ENCODE peak calls at places on chromosome 13, in seven cellular contexts. J, N, V, W, K, Y and T are unnamed samples. For H3K9me3 and H3K4me1, the result is how much of the 10 kb centered on the place peaks cover.

GRCh38 chr13:34502621-34503020 is 439.4 kb upstream of the NBEA start:
- DNase-seq in J (no peak), N (no peak), V (no peak), W (no peak), K (no peak), Y (no peak), T (no peak)

GRCh38 chr13:20326276-20326675 is 94.2 kb upstream of the GJB6 start:
- DNase-seq in J (no peak), N (no peak), V (no peak), W (no peak), K (no peak), Y (no peak), T (no peak)

GRCh38 chr13:98478134-98479129 is 98.5 kb downstream of the STK24 start:
- DNase-seq in J (peak), N (no peak), V (no peak), W (peak), K (peak), Y (peak), T (no peak)

GRCh38 chr13:113220877-113221276 is 11.5 kb downstream of the CUL4A start:
- DNase-seq in J (no peak), N (no peak), V (no peak), W (peak), K (peak), Y (no peak), T (peak)

GRCh38 chr13:41064493-41064892 is 3.2 kb downstream of the WBP4 start:
- DNase-seq in J (peak), N (no peak), V (no peak), W (no peak), K (peak), Y (no peak), T (peak)

GRCh38 chr13:63842102-63842501 is 2426.5 kb upstream of the PCDH20 start:
- DNase-seq in J (no peak), N (peak), V (no peak), W (no peak), K (no peak), Y (no peak), T (no peak)

GRCh38 chr13:67231481-67231940 is 1.4 kb upstream of the PCDH9 start:
- DNase-seq in J (no peak), N (no peak), V (no peak), W (peak), K (peak), Y (no peak), T (peak)

GRCh38 chr13:75469087-75469486 is 12.9 kb downstream of the TBC1D4 start:
- DNase-seq in J (no peak), N (no peak), V (no peak), W (peak), K (no peak), Y (no peak), T (no peak)

GRCh38 chr13:92842145-92842544 is 384.5 kb upstream of the GPC6 start:
- DNase-seq in J (peak), N (no peak), V (no peak), W (no peak), K (peak), Y (no peak), T (peak)

GRCh38 chr13:23472189-23472588 is 38.7 kb upstream of the SACS start:
- DNase-seq in J (no peak), N (no peak), V (no peak), W (no peak), K (no peak), Y (no peak), T (no peak)
- H3K9me3 ChIP-seq in J (under half), N (under half), V (under half), W (under half), K (under half), Y (under half), T (under half)

GRCh38 chr13:46659413-46660065 is 106.6 kb downstream of the LRCH1 start:
- DNase-seq in J (no peak), N (no peak), V (peak), W (no peak), K (no peak), Y (no peak), T (no peak)

GRCh38 chr13:46662690-46663089 is 109.7 kb downstream of the LRCH1 start:
- DNase-seq in J (no peak), N (no peak), V (no peak), W (no peak), K (no peak), Y (no peak), T (no peak)

GRCh38 chr13:46663216-46663615 is 110.2 kb downstream of the LRCH1 start:
- DNase-seq in J (peak), N (no peak), V (no peak), W (no peak), K (no peak), Y (no peak), T (no peak)

GRCh38 chr13:46660859-46661258 is 107.9 kb downstream of the LRCH1 start:
- DNase-seq in J (no peak), N (no peak), V (no peak), W (no peak), K (no peak), Y (no peak), T (no peak)

DNA sequence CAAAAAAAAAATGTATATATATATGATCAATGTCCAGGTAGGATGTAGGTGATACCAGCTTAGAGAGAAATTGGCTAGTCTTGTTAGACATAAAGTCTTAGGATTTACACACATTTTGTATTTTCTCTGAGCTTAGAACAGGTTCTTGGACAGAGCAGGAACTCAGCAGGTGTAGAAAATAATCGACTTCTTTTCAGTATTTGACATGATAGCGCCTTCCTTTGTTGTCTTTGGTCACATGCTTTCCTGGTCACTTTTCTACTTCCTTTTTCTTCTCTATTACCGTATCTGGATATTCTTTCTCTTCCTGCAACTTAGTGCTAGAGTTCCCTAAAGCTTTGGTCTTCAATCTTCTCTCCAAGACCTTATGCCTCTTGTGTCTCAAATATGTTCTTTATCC is 107.4 kb downstream of the LRCH1 start:
- DNase-seq in J (no peak), N (no peak), V (no peak), W (no peak), K (no peak), Y (no peak), T (no peak)
- H3K4me1 ChIP-seq in J (under half), N (half or more), V (under half), W (under half), K (under half), Y (under half), T (under half)

GRCh38 chr13:74444877-74445479 is 310.8 kb upstream of the KLF12 start:
- DNase-seq in J (peak), N (no peak), V (no peak), W (no peak), K (peak), Y (no peak), T (no peak)
- H3K9ac ChIP-seq in J (no peak), N (no peak), V (no peak), W (no peak), K (no peak), Y (no peak), T (no peak)

DNA sequence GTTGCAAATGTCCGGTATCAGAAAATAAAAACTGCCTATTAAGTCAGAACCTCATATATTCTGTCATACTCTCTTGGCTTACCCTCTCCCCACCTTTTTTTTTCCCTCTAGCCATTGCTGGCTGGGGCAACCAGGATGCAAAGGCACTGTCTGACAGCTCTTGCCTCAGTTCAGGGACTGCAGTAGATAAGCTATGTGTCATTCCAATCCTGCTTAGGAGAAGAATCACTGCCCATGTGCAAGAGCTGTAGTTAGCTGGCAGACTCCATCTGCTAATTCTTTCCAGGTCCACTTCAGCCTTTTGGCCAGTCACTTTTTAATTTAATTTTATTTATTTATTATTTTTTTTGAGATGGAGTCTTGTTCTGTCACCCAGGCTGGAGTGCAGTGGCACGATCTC is 895.6 kb upstream of the SLC10A2 start:
- DNase-seq in J (no peak), N (no peak), V (no peak), W (no peak), K (no peak), Y (no peak), T (no peak)
- H3K9me3 ChIP-seq in J (under half), N (under half), V (under half), W (under half), K (under half), Y (under half), T (under half)

GRCh38 chr13:48532146-48532472 is 771 bp downstream of the RCBTB2 start:
- DNase-seq in J (peak), N (no peak), V (no peak), W (peak), K (peak), Y (peak), T (peak)

GRCh38 chr13:48533207-48533499 is 273 bp upstream of the RCBTB2 start:
- DNase-seq in J (no peak), N (no peak), V (no peak), W (no peak), K (no peak), Y (no peak), T (no peak)

GRCh38 chr13:48533986-48534600 is 1.2 kb upstream of the RCBTB2 start:
- DNase-seq in J (no peak), N (no peak), V (no peak), W (peak), K (no peak), Y (no peak), T (no peak)

GRCh38 chr13:48531416-48532145 is 1.3 kb downstream of the RCBTB2 start:
- DNase-seq in J (no peak), N (no peak), V (no peak), W (peak), K (no peak), Y (peak), T (no peak)

GRCh38 chr13:48532473-48533206 is at the start of gene RCBTB2:
- DNase-seq in J (peak), N (peak), V (peak), W (peak), K (peak), Y (peak), T (peak)
- H3K4me1 ChIP-seq in J (under half), N (under half), V (under half), W (under half), K (under half), Y (under half), T (under half)